ENCODE peak calls at places on chromosomes 7 and 10, in eight cellular contexts. P is right atrium auricular region, S is brain microvascular endothelial cell, J is IMR-90, T is dorsolateral prefrontal cortex, Y is fibroblast of lung, Z is neural progenitor cell, A is PC-3. W is an unnamed sample.

GRCh38 chr7:152869677-152870051 is 110.1 kb downstream of the ACTR3B start:
- DNase-seq in Y (no peak), P (peak; percentile 43), A (no peak), S (no peak), T (no peak), J (no peak), Z (no peak), W (no peak)

GRCh38 chr7:4175346-4175973 is 506.6 kb upstream of the FOXK1 start:
- DNase-seq in T (no peak), A (no peak), S (no peak), J (no peak), Z (peak; percentile 41), P (no peak), Y (no peak), W (no peak)

GRCh38 chr7:16416289-16417282 is 4.8 kb downstream of the CRPPA start:
- DNase-seq in Y (peak; percentile 58), J (peak; percentile 67), T (no peak), S (peak; percentile 54), P (no peak), Z (no peak), A (peak; percentile 78), W (no peak)

GRCh38 chr10:128867119-128867518 is 599.9 kb upstream of the MGMT start:
- DNase-seq in P (no peak), J (no peak), Y (no peak), Z (no peak), S (no peak), A (no peak), T (no peak), W (no peak)

GRCh38 chr7:70734436-70734835 is 397.5 kb upstream of the GALNT17 start:
- DNase-seq in J (no peak), S (no peak), P (no peak), Z (no peak), A (no peak), Y (no peak), T (no peak), W (no peak)

GRCh38 chr10:106571216-106571954 is 593.1 kb downstream of the SORCS1 start:
- DNase-seq in T (no peak), P (no peak), Y (peak; percentile 62), A (peak; percentile 68), J (peak; percentile 61), S (peak; percentile 11), Z (peak; percentile 57), W (peak; percentile 73)

GRCh38 chr7:66699998-66700397 is 40.5 kb upstream of the RABGEF1 start:
- DNase-seq in Y (peak; percentile 24), S (no peak), T (no peak), A (no peak), P (no peak), J (no peak), Z (no peak), W (no peak)

GRCh38 chr7:3028071-3028766 is 15.4 kb downstream of the CARD11 start:
- DNase-seq in T (peak; percentile 12), P (peak; percentile 58), Z (no peak), J (peak; percentile 46), A (peak; percentile 71), S (peak; percentile 66), Y (peak; percentile 38), W (peak; percentile 29)

GRCh38 chr7:107078517-107078966 is 34.0 kb downstream of the PRKAR2B start:
- DNase-seq in Z (peak; percentile 47), A (peak; percentile 83), T (no peak), P (no peak), J (peak; percentile 78), Y (peak; percentile 51), S (peak; percentile 45), W (peak; percentile 22)

GRCh38 chr7:3951656-3952055 is 650.6 kb downstream of the SDK1 start:
- DNase-seq in Y (no peak), S (no peak), A (no peak), T (no peak), J (no peak), Z (no peak), P (no peak), W (no peak)

GRCh38 chr7:142385528-142386340 is 127.9 kb upstream of the PRSS58 start:
- DNase-seq in J (peak; percentile 76), Z (peak; percentile 54), Y (peak; percentile 79), P (no peak), T (no peak), A (peak; percentile 84), S (peak; percentile 39), W (peak; percentile 59)

GRCh38 chr10:1359599-1359955 is 303.4 kb downstream of the WDR37 start:
- DNase-seq in P (no peak), A (no peak), Z (no peak), S (no peak), Y (no peak), T (no peak), J (no peak), W (no peak)

GRCh38 chr10:1360581-1361164 is 304.5 kb downstream of the WDR37 start:
- DNase-seq in J (no peak), Z (peak; percentile 51), P (no peak), T (no peak), Y (peak; percentile 5), S (peak; percentile 5), A (no peak), W (peak; percentile 17)

GRCh38 chr10:1361411-1362105 is 305.4 kb downstream of the WDR37 start:
- DNase-seq in A (no peak), J (no peak), T (no peak), S (no peak), Z (no peak), Y (no peak), P (no peak), W (no peak)

GRCh38 chr10:1358860-1359598 is 302.8 kb downstream of the WDR37 start:
- DNase-seq in Z (no peak), T (no peak), S (no peak), P (no peak), A (no peak), J (no peak), Y (no peak), W (no peak)

DNA sequence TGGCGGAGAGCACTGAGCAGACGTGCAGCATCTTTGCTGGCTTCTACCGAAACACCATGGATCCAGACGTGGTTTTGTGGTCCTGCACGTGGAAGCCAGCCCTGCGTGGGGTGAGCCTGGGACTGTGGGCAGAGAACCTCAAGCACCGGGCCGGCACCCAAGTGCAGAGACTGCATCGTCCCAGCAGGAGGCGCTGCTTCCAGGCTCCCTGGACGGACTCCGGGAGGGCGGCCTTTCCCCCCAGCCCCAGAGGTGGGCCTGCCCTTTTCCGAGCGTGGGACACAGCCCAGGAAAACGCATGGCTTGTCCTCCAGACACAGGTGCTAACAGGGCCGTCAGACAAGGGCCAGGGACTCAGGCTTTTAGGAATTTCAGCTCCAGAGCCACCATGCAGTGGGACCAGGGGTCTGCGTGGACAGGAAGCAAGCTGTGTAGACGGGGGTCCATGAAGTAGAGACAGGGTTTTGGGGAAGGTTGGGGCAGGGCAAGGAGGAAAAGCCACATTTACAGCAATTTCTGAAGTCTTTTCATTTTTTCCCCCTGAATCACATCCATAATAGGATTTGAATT is 303.9 kb downstream of the WDR37 start:
- DNase-seq in S (no peak), J (no peak), P (no peak), Y (no peak), T (no peak), A (no peak), Z (peak; percentile 54), W (no peak)
- TF ChIP-seq CTCF in S (peak; percentile 18), J (no peak), P (no peak), Y (no peak), T (no peak), A (peak; percentile 26), Z (peak; percentile 65), W (no peak)

GRCh38 chr10:13892871-13893270 is 306.1 kb downstream of the PRPF18 start:
- DNase-seq in A (no peak), Z (no peak), S (no peak), J (no peak), T (no peak), Y (no peak), P (no peak), W (no peak)

GRCh38 chr10:13893926-13894325 is 307.2 kb downstream of the PRPF18 start:
- DNase-seq in Y (no peak), P (no peak), S (peak; percentile 54), A (peak; percentile 65), J (peak; percentile 47), T (no peak), Z (no peak), W (no peak)

GRCh38 chr10:13891542-13892431 is 305.0 kb downstream of the PRPF18 start:
- DNase-seq in J (no peak), S (no peak), Z (peak; percentile 77), P (no peak), A (peak; percentile 25), Y (no peak), T (no peak), W (peak; percentile 34)

GRCh38 chr10:13890233-13890616 is 303.5 kb downstream of the PRPF18 start:
- DNase-seq in S (peak; percentile 67), A (no peak), P (no peak), Z (no peak), Y (no peak), J (peak; percentile 71), T (no peak), W (no peak)

GRCh38 chr10:13890617-13891541 is 304.1 kb downstream of the PRPF18 start:
- DNase-seq in J (peak; percentile 52), Z (peak; percentile 62), A (no peak), P (no peak), Y (peak; percentile 63), S (peak; percentile 52), T (no peak), W (peak; percentile 42)
- H3K27ac ChIP-seq in J (peak overlapping the region; percentile 73), Z (no peak overlapping the region), A (no peak overlapping the region), P (peak overlapping the region; percentile 72), Y (peak overlapping the region; percentile 69), S (peak overlapping the region; percentile 82), T (peak overlapping the region; percentile 53), W (no peak overlapping the region)

DNA sequence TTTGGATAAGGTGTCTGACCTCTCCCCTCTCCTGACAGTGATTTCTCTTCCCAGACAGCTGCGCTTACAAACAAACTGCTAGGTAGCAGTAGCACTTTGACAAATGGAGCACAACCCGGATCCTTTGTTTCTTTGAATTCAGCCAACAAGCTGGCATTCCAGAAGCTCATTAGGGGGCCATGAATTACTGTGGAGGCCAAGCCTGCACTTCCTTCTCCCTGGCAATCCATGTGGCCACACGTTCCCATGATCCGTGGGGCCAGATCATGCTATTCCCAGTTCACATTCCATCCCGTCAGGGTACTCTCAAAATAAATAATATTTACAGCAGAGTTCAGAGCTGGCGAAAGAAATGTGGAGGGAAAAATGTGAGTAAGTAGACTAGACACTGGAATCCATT is 172.4 kb downstream of the PRPF18 start:
- DNase-seq in A (no peak), Z (peak; percentile 92), J (peak; percentile 23), S (no peak), T (no peak), Y (no peak), P (no peak), W (no peak)
- H3K4me3 ChIP-seq in A (no peak overlapping the region), Z (peak overlapping the region; percentile 15), J (no peak overlapping the region), S (no peak overlapping the region), T (no peak overlapping the region), Y (no peak overlapping the region), P (no peak overlapping the region), W (no peak overlapping the region)

DNA sequence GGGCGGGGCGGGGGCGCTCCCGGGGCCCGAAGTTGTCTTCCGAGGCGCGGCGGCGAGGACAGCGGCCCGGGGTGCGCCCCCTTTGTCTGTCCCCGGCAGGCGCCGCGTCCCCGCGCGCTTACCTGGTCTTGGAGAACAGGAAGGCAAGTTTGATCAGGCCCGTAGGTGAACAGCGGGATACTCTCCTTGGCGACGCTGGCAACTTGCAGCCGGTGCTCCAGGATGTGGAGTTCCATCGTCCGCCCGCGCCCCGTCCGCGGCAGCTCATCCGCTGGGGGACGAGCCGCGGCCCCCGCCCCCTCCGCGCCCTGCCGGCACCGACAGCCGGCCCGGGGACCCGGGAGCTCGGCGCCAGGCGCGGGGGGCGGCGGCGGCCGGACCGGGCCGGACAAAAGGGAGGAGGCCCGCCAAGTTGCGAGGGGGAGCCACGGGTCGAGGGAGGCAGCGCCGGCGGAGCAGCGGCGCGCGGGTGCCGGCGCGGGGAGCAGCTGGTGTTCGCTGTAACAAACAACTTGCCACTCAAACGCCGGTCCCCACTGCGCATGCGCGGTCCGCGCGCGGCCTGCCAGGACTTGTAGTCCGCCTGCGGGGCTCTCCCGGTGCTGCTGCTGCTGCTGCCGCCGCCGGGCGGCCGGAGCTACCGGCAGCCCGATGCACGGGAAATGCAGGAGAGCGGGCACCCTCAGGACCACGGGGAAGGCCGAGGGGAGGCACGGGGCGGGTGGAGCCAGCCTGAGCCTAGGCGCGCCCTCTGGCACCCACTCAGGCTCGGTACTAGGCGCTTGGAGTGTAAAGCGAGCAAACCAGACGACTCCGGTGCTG is 35.6 kb upstream of the SPDYE3 start:
- DNase-seq in Y (peak; percentile 95), A (peak; percentile 93), Z (peak; percentile 98), P (peak; percentile 99), J (peak; percentile 93), S (peak; percentile 95), T (peak; percentile 97), W (peak; percentile 97)
- TF ChIP-seq CTCF in Y (peak; percentile 19), A (no peak), Z (peak; percentile 36), P (no peak), J (peak; percentile 35), S (peak; percentile 31), T (peak; percentile 61), W (peak; percentile 28)

W was measured in cardiac muscle cell.